ENCODE peak calls at places on chromosomes 5 and 9, in six cellular contexts. Q is uterus, H is mammary epithelial cell, L is A549, E is AG04449, F is BJ. Z is an unnamed sample.

GRCh38 chr5:172430354-172430753 is 24.0 kb downstream of the SH3PXD2B start:
- DNase-seq in F (no peak), H (no peak), Q (no peak), E (no peak), L (no peak), Z (no peak)

GRCh38 chr5:138461343-138462125 is 3.7 kb upstream of the EGR1 start:
- DNase-seq in Q (no peak), E (no peak), L (no peak), H (peak), F (no peak), Z (peak)

GRCh38 chr9:35814106-35814840 is 569 bp downstream of the HINT2 start:
- DNase-seq in H (peak), L (peak), F (no peak), Q (peak), E (no peak), Z (peak)

GRCh38 chr9:14347408-14348224 is 33.7 kb upstream of the NFIB start:
- DNase-seq in H (peak), L (peak), F (no peak), Q (no peak), E (no peak), Z (peak)

GRCh38 chr5:139971202-139971725 is 71.8 kb downstream of the NRG2 start:
- DNase-seq in H (no peak), F (no peak), E (no peak), Q (no peak), L (no peak), Z (no peak)

GRCh38 chr9:89813482-89813881 is 208.7 kb downstream of the GADD45G start:
- DNase-seq in H (no peak), Q (peak), L (no peak), E (no peak), F (no peak), Z (no peak)

GRCh38 chr5:168699002-168699401 is 119.8 kb upstream of the PANK3 start:
- DNase-seq in F (no peak), Q (no peak), H (no peak), E (no peak), L (no peak), Z (no peak)

GRCh38 chr5:106303911-106304310 is 1366.8 kb downstream of the EFNA5 start:
- DNase-seq in Q (no peak), H (no peak), L (no peak), E (no peak), F (no peak), Z (no peak)

GRCh38 chr9:129904734-129905133 is 69.5 kb downstream of the USP20 start:
- DNase-seq in F (no peak), L (no peak), Q (no peak), H (no peak), E (no peak), Z (no peak)

GRCh38 chr5:180135967-180136641 is 64.5 kb upstream of the RNF130 start:
- DNase-seq in H (no peak), L (no peak), Q (peak), F (no peak), E (no peak), Z (no peak)

GRCh38 chr5:81006955-81007636 is 46.9 kb downstream of the RASGRF2 start:
- DNase-seq in H (no peak), F (no peak), L (no peak), Q (no peak), E (no peak), Z (no peak)

GRCh38 chr5:143047091-143047490 is 276.9 kb downstream of the ARHGAP26 start:
- DNase-seq in Q (no peak), H (no peak), E (no peak), L (no peak), F (no peak), Z (no peak)

GRCh38 chr5:10103098-10103497 is 146.6 kb downstream of the ATPSCKMT start:
- DNase-seq in Q (no peak), H (no peak), E (no peak), L (no peak), F (no peak), Z (no peak)

GRCh38 chr9:69621735-69622460 is 50.3 kb downstream of the APBA1 start:
- DNase-seq in L (no peak), Q (no peak), E (no peak), F (no peak), H (peak), Z (no peak)

GRCh38 chr5:80238778-80239679 is 16.8 kb downstream of the SERINC5 start:
- DNase-seq in H (peak), F (no peak), E (no peak), L (no peak), Q (peak), Z (peak)

GRCh38 chr9:131045300-131046092 is 36.5 kb downstream of the LAMC3 start:
- DNase-seq in F (no peak), H (no peak), E (no peak), Q (no peak), L (peak), Z (no peak)

GRCh38 chr5:39113354-39113953 is 39.3 kb upstream of the RICTOR start:
- DNase-seq in Q (no peak), E (no peak), H (no peak), F (no peak), L (no peak), Z (no peak)

GRCh38 chr5:142143878-142144277 is 35.3 kb downstream of the NDFIP1 start:
- DNase-seq in F (no peak), H (peak), L (peak), E (no peak), Q (no peak), Z (peak)

GRCh38 chr5:149941795-149942194 is 2.8 kb downstream of the PDE6A start:
- DNase-seq in F (no peak), E (no peak), H (no peak), L (no peak), Q (no peak), Z (no peak)

GRCh38 chr5:68122439-68122906 is 93.1 kb upstream of the PIK3R1 start:
- DNase-seq in E (no peak), Q (no peak), L (no peak), F (no peak), H (no peak), Z (no peak)

GRCh38 chr5:14880688-14881087 is 9.1 kb upstream of the ANKH start:
- DNase-seq in Q (no peak), L (no peak), H (peak), F (no peak), E (no peak), Z (no peak)

GRCh38 chr9:129665008-129665771 is at the start of gene PRRX2:
- DNase-seq in Q (no peak), E (no peak), H (no peak), L (peak), F (no peak), Z (peak)

GRCh38 chr9:27340876-27341540 is 44.1 kb upstream of the EQTN start:
- DNase-seq in F (no peak), Q (no peak), L (no peak), E (no peak), H (peak), Z (peak)

GRCh38 chr9:99345936-99346335 is 123.9 kb downstream of the SEC61B start:
- DNase-seq in F (no peak), E (no peak), H (no peak), L (no peak), Q (no peak), Z (no peak)

GRCh38 chr9:97710356-97711222 is 13.4 kb upstream of the XPA start:
- DNase-seq in Q (no peak), H (peak), L (peak), E (no peak), F (no peak), Z (peak)

GRCh38 chr5:33855396-33855795 is 36.4 kb downstream of the ADAMTS12 start:
- DNase-seq in F (no peak), E (no peak), Q (no peak), L (no peak), H (peak), Z (no peak)

GRCh38 chr5:33852327-33852726 is 39.5 kb downstream of the ADAMTS12 start:
- DNase-seq in H (no peak), L (no peak), E (no peak), F (no peak), Q (no peak), Z (peak)

GRCh38 chr5:33854733-33855151 is 37.0 kb downstream of the ADAMTS12 start:
- DNase-seq in E (peak), L (no peak), H (no peak), F (no peak), Q (no peak), Z (peak)

GRCh38 chr5:33850100-33850594 is 41.6 kb downstream of the ADAMTS12 start:
- DNase-seq in F (no peak), H (peak), E (no peak), Q (no peak), L (no peak), Z (peak)

DNA sequence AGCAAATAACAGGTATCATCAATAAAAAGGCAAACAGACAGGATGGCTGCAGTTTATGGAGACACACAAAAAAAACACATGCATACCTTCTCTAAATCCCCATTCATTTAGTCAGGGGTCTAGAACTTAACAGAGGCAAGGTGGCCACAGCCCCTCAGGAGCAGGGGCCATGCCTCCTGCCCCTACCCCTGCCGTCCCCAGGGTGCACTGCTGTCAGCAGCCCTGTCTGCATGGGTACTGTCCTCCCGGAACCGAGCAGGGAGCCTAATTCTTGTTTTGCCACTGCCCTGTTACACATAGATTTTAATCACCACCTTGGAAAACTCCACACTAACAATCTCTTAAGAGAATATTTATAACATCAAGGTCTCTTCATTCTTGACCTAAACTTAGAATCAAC is 39.0 kb downstream of the ADAMTS12 start:
- DNase-seq in L (no peak), F (no peak), H (no peak), Q (no peak), E (no peak), Z (no peak)
- H3K4me3 ChIP-seq in L (no peak), F (no peak), H (no peak), Q (no peak), E (no peak), Z (no peak)

DNA sequence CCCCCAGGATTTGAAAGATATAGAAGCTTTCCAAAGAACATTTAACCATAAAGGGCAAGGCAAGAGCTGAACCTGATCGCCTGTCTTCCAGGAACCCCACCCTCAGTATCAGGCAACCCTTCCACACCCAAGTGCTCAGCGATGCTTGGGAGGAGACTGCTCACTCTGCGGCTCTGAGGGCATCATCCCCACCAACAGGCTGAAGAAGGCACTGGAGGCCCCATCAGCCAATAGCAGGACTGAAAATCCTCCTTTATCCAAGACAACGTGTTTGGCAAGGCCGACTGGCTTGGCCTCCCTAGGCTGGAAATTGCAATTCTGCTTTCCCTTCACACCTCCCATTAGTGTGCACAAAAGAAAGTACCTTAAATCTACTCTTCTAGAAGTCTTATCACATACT is 1.4 kb upstream of the PPP2CA start:
- DNase-seq in F (no peak), L (no peak), H (peak), E (no peak), Q (peak), Z (peak)
- H3K4me3 ChIP-seq in F (no peak), L (peak), H (peak), E (no peak), Q (peak), Z (peak)

DNA sequence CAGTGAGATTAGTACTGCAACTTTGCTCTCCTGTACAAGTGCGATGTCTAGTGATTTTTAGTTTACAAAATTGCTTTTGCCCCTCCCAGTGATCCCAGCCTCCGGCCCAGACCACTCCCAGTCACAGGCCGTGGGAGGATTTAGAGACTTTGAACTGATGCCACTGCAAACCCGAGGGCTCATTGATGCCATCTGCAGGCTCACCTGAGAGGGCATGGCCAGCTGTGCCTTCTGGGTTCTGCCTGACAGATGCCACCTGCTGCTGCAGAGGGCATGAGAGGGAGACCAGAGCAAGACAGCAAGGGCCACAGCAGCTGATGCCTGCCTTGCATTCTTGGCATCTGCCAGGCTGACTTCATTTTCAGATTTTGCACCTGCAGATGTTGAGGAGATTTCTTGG is 593.8 kb downstream of the CDK5RAP2 start:
- DNase-seq in L (no peak), F (no peak), Q (no peak), E (no peak), H (no peak), Z (no peak)
- H3K4me3 ChIP-seq in L (no peak), F (no peak), Q (no peak), E (no peak), H (no peak), Z (no peak)

GRCh38 chr9:135222991-135223760 is 135.7 kb downstream of the OLFM1 start:
- DNase-seq in Q (no peak), H (no peak), F (no peak), E (no peak), L (no peak), Z (no peak)

GRCh38 chr9:135224286-135224871 is 136.9 kb downstream of the OLFM1 start:
- DNase-seq in F (no peak), H (no peak), L (no peak), E (no peak), Q (no peak), Z (no peak)

GRCh38 chr9:135221951-135222631 is 134.6 kb downstream of the OLFM1 start:
- DNase-seq in Q (no peak), H (no peak), E (no peak), L (no peak), F (no peak), Z (no peak)

GRCh38 chr9:135224921-135225541 is 137.6 kb downstream of the OLFM1 start:
- DNase-seq in F (no peak), L (no peak), H (no peak), E (no peak), Q (no peak), Z (no peak)

DNA sequence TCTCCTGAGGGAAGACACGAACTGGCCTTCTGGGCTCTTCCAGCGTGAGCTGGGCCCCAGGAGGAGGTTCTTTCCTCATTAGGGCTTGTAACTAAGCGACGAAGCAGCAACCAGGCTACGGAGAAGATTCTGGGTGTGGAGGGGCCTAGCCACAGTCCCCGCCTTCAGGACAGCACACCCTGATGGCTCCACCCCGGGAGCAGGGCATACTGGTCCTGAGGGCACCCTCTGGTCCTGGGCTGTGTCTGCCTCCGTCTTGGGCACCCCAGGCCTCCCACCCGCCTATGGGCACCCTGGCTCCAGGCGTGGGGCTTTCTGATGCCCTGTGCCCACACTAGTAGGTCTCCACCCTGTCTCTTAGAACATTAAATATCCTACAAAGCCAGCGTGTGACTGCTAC is 136.4 kb downstream of the OLFM1 start:
- DNase-seq in E (no peak), F (no peak), Q (no peak), L (no peak), H (no peak), Z (no peak)
- H3K4me3 ChIP-seq in E (no peak), F (no peak), Q (no peak), L (no peak), H (no peak), Z (no peak)